ENCODE peak calls at places on chromosomes 16 and 17, in four cellular contexts. D, L, Q and F are unnamed samples.

GRCh38 chr17:63317166-63317845 is 128.8 kb downstream of the CYB561 start:
- DNase-seq in D (no peak), L (no peak), Q (no peak), F (no peak)

GRCh38 chr16:89613101-89613953 is at the start of gene DPEP1:
- DNase-seq in D (no peak), L (no peak), Q (no peak), F (no peak)

GRCh38 chr17:13561606-13562270 is 40.0 kb downstream of the HS3ST3A1 start:
- DNase-seq in D (no peak), L (no peak), Q (no peak), F (no peak)

GRCh38 chr17:50440172-50440837 is 14.3 kb downstream of the ACSF2 start:
- DNase-seq in D (no peak), L (no peak), Q (peak), F (no peak)

GRCh38 chr17:51701501-51701900 is 441.2 kb downstream of the UTP18 start:
- DNase-seq in D (no peak), L (no peak), Q (no peak), F (no peak)

GRCh38 chr17:44900894-44901293 is 1.6 kb upstream of the EFTUD2 start:
- DNase-seq in D (no peak), L (no peak), Q (peak), F (peak)

GRCh38 chr17:42889809-42890208 is 10.8 kb upstream of the G6PC1 start:
- DNase-seq in D (no peak), L (no peak), Q (no peak), F (no peak)

GRCh38 chr17:71071837-71072236 is 902.5 kb downstream of the KCNJ2 start:
- DNase-seq in D (peak), L (no peak), Q (no peak), F (no peak)

GRCh38 chr17:2883544-2884203 is 87.4 kb downstream of the RAP1GAP2 start:
- DNase-seq in D (no peak), L (no peak), Q (peak), F (no peak)

GRCh38 chr16:29675811-29676643 is 3.0 kb upstream of the QPRT start:
- DNase-seq in D (no peak), L (no peak), Q (no peak), F (no peak)

GRCh38 chr16:86879268-86879667 is 300.9 kb downstream of the FOXL1 start:
- DNase-seq in D (no peak), L (no peak), Q (no peak), F (no peak)

GRCh38 chr17:28733346-28733745 is 4.8 kb downstream of the NEK8 start:
- DNase-seq in D (no peak), L (no peak), Q (no peak), F (no peak)

GRCh38 chr16:7394936-7395335 is 62.3 kb downstream of the RBFOX1 start:
- DNase-seq in D (no peak), L (no peak), Q (no peak), F (no peak)

GRCh38 chr16:14494396-14494795 is 135.7 kb downstream of the PARN start:
- DNase-seq in D (no peak), L (no peak), Q (no peak), F (no peak)

GRCh38 chr17:39618956-39619785 is 7.6 kb upstream of the PPP1R1B start:
- DNase-seq in D (no peak), L (no peak), Q (no peak), F (no peak)

GRCh38 chr16:63315229-63315628 is 1279.0 kb upstream of the CDH8 start:
- DNase-seq in D (no peak), L (no peak), Q (no peak), F (no peak)

GRCh38 chr17:78130439-78131101 is at the start of gene TMC8:
- DNase-seq in D (no peak), L (peak), Q (no peak), F (no peak)